ENCODE peak calls at places on chromosomes 2 and 18, in four cellular contexts. L, J, K and G are unnamed samples. For H3K4me1 and H4K20me1, the result is how much of the 10 kb centered on the place peaks cover.

GRCh38 chr2:206079699-206080465 is 6.1 kb downstream of the INO80D start:
- DNase-seq in L (no peak), J (peak), K (no peak), G (no peak)

GRCh38 chr2:29336334-29336733 is 221.1 kb downstream of the CLIP4 start:
- DNase-seq in L (no peak), J (no peak), K (no peak), G (no peak)

GRCh38 chr2:239498981-239499633 is 98.3 kb upstream of the HDAC4 start:
- DNase-seq in L (no peak), J (no peak), K (no peak), G (no peak)

GRCh38 chr2:147082850-147083522 is 761.8 kb upstream of the ACVR2A start:
- DNase-seq in L (peak), J (peak), K (peak), G (peak)

GRCh38 chr18:27668126-27668525 is 483.0 kb upstream of the CHST9 start:
- DNase-seq in L (no peak), J (no peak), K (peak), G (no peak)

GRCh38 chr18:8450013-8450412 is 159.2 kb upstream of the RAB12 start:
- DNase-seq in L (peak), J (peak), K (peak), G (no peak)

GRCh38 chr2:156333951-156334495 is 1.5 kb upstream of the NR4A2 start:
- DNase-seq in L (peak), J (peak), K (no peak), G (peak)

GRCh38 chr2:109614715-109615636 is 812 bp downstream of the SOWAHC start:
- DNase-seq in L (peak), J (peak), K (no peak), G (no peak)

GRCh38 chr2:216429403-216429802 is 17.1 kb downstream of the SMARCAL1 start:
- DNase-seq in L (no peak), J (no peak), K (no peak), G (no peak)

GRCh38 chr18:59041819-59042476 is 97.7 kb upstream of the SEC11C start:
- DNase-seq in L (no peak), J (no peak), K (no peak), G (no peak)

GRCh38 chr2:191892391-191892790 is 45.5 kb upstream of the CAVIN2 start:
- DNase-seq in L (no peak), J (no peak), K (peak), G (no peak)

GRCh38 chr2:216664593-216665034 is 30.7 kb downstream of the IGFBP5 start:
- DNase-seq in L (peak), J (peak), K (peak), G (peak)

GRCh38 chr2:85536479-85536878 is 2.5 kb upstream of the MAT2A start:
- DNase-seq in L (no peak), J (no peak), K (peak), G (no peak)

GRCh38 chr18:27713037-27713726 is 463.7 kb downstream of the CDH2 start:
- DNase-seq in L (peak), J (peak), K (no peak), G (no peak)

GRCh38 chr2:174697267-174697666 is 67.0 kb downstream of the CHRNA1 start:
- DNase-seq in L (peak), J (peak), K (peak), G (peak)

GRCh38 chr2:177433402-177433801 is 40.8 kb downstream of the AGPS start:
- DNase-seq in L (no peak), J (no peak), K (peak), G (no peak)

GRCh38 chr2:160387558-160388262 is 105.9 kb downstream of the RBMS1 start:
- DNase-seq in L (no peak), J (no peak), K (peak), G (no peak)

GRCh38 chr2:15909157-15909556 is 31.2 kb upstream of the MYCN start:
- DNase-seq in L (no peak), J (no peak), K (no peak), G (no peak)

GRCh38 chr2:236525416-236525997 is 44.1 kb upstream of the ACKR3 start:
- DNase-seq in L (no peak), J (no peak), K (no peak), G (no peak)

GRCh38 chr2:78261454-78261853 is 739.3 kb upstream of the LRRTM4 start:
- DNase-seq in L (no peak), J (peak), K (no peak), G (no peak)

GRCh38 chr2:221025397-221025796 is 546.7 kb downstream of the EPHA4 start:
- DNase-seq in L (no peak), J (no peak), K (peak), G (peak)

GRCh38 chr2:72325592-72326422 is 178.1 kb upstream of the CYP26B1 start:
- DNase-seq in L (peak), J (peak), K (peak), G (peak)

GRCh38 chr18:22238036-22238435 is 68.6 kb downstream of the GATA6 start:
- DNase-seq in L (no peak), J (peak), K (no peak), G (no peak)

GRCh38 chr2:158079672-158080071 is 22.0 kb upstream of the UPP2 start:
- DNase-seq in L (no peak), J (no peak), K (peak), G (no peak)

GRCh38 chr2:96869824-96870630 is at the start of gene SEMA4C:
- DNase-seq in L (peak), J (peak), K (no peak), G (no peak)

GRCh38 chr2:17815466-17816184 is 635 bp upstream of the MSGN1 start:
- DNase-seq in L (peak), J (no peak), K (no peak), G (no peak)

GRCh38 chr2:88074854-88075292 is 7.2 kb downstream of the SMYD1 start:
- DNase-seq in L (no peak), J (no peak), K (peak), G (no peak)

GRCh38 chr2:101616411-101616810 is 81.1 kb upstream of the MAP4K4 start:
- DNase-seq in L (no peak), J (no peak), K (no peak), G (no peak)

GRCh38 chr2:79219383-79219988 is 59.9 kb upstream of the REG3A start:
- DNase-seq in L (peak), J (peak), K (peak), G (peak)

GRCh38 chr2:137381731-137382130 is 582.5 kb upstream of the HNMT start:
- DNase-seq in L (no peak), J (no peak), K (no peak), G (no peak)

GRCh38 chr2:188993264-188993663 is 19.1 kb downstream of the COL3A1 start:
- DNase-seq in L (no peak), J (no peak), K (no peak), G (no peak)

GRCh38 chr2:59585657-59586056 is 967.8 kb downstream of the BCL11A start:
- DNase-seq in L (peak), J (no peak), K (no peak), G (no peak)

GRCh38 chr2:207264310-207264709 is 98.6 kb upstream of the KLF7 start:
- DNase-seq in L (no peak), J (no peak), K (no peak), G (no peak)

GRCh38 chr2:62306751-62307468 is 111.0 kb downstream of the B3GNT2 start:
- DNase-seq in L (peak), J (no peak), K (peak), G (peak)
- H3K4me1 ChIP-seq in L (under half), J (under half), K (under half), G (half or more)

GRCh38 chr18:69230204-69230603 is 170.5 kb upstream of the DOK6 start:
- DNase-seq in L (no peak), J (peak), K (no peak), G (no peak)

DNA sequence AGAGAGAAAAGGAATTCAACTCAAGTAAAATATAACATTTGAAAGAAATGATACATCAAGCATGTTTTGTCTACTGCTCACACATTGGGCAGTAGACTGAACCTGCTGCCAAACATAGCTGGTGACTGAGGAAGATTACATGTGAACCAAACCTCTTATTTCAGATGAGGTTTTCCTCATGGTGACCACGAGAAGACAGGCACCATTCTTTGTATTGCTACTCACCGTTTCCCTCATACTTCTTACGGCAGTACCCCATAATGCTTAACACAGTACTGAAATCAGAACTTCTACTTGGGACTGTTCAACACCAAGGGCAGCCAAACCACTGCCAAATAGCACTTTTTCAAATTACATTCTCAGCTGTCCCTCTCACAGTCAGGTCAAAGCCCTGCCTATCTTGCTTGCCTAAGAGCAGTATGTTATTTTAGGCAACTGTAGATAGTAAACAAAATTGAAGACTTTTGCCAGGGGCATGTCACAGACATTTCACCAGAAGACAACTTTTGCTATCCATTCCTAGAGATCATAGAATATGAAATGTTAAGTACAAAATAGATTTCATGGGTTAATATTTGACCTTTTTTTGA is 167.1 kb upstream of the DOK6 start:
- DNase-seq in L (no peak), J (no peak), K (no peak), G (no peak)
- TF ChIP-seq EZH2phosphoT487 in L (no peak), J (no peak), K (no peak), G (no peak)

DNA sequence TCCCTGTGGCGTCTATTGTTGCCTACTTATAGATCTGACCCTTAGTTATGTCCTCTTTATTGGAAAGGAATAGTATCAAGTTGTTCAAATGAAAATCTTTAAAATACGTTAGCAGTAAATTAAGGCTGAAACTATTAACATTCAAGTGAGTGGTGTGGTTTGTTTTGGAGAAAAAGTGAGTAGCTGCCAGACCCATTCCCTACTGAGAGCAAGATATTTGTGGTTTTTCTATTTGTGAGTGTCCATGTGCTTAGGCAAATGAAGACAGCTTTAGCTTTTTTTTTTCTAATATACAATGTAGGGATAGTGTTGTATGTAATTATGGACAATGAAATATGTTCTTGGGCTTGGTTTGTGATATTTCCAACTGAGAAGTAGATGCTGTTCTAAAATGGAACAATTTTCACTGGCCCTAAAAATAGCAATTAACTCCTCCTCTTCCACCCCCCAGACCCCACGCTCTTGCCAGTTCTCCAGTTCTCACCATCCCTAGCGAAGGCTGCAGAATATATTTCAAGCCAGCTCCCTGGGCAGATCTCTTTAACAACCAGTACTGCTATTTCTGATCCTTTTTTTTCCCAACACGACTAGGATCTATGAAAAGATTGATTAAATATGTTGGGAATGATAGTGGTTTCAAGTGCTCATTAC is 83.1 kb downstream of the CCDC85A start:
- DNase-seq in L (no peak), J (no peak), K (no peak), G (no peak)
- H4K20me1 ChIP-seq in L (under half), J (under half), K (under half), G (under half)

GRCh38 chr2:197240018-197240712 is 70.4 kb downstream of the ANKRD44 start:
- DNase-seq in L (no peak), J (no peak), K (no peak), G (peak)
- H3K4me1 ChIP-seq in L (under half), J (under half), K (under half), G (half or more)

GRCh38 chr2:201195329-201195728 is 12.4 kb downstream of the CASP10 start:
- DNase-seq in L (no peak), J (no peak), K (no peak), G (no peak)

GRCh38 chr2:201188449-201188848 is 5.5 kb downstream of the CASP10 start:
- DNase-seq in L (no peak), J (no peak), K (no peak), G (no peak)

GRCh38 chr2:201194097-201194496 is 11.2 kb downstream of the CASP10 start:
- DNase-seq in L (no peak), J (no peak), K (no peak), G (peak)

GRCh38 chr2:201196003-201196402 is 13.1 kb downstream of the CASP10 start:
- DNase-seq in L (no peak), J (no peak), K (no peak), G (no peak)

GRCh38 chr2:201191132-201191875 is 8.4 kb downstream of the CASP10 start:
- DNase-seq in L (no peak), J (no peak), K (no peak), G (peak)
- TF ChIP-seq EZH2phosphoT487 in L (no peak), J (no peak), K (no peak), G (no peak)

DNA sequence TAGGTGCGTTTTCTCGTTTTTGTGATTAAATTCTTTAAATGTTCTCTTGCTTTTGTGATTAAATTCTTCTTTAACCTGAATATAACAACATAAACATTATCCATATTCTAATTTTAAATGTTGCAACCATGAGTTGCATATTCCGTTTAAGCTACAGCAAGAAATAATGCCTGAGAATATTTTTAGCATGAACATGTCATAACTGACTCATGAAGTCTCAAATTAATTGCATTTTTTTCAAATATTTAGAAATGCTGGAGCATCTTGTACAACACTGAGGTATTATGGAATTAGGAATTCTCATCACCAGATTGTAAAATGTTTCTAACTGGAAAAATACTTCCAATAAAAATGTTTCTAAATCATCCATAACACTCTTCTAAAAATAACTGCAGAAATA is 14.7 kb downstream of the ROCK2 start:
- DNase-seq in L (no peak), J (no peak), K (peak), G (no peak)
- H4K20me1 ChIP-seq in L (under half), J (under half), K (half or more), G (under half)

GRCh38 chr2:39597309-39597708 is 68.4 kb upstream of the TMEM178A start:
- DNase-seq in L (no peak), J (no peak), K (no peak), G (no peak)
- H3K4me1 ChIP-seq in L (under half), J (under half), K (under half), G (under half)

DNA sequence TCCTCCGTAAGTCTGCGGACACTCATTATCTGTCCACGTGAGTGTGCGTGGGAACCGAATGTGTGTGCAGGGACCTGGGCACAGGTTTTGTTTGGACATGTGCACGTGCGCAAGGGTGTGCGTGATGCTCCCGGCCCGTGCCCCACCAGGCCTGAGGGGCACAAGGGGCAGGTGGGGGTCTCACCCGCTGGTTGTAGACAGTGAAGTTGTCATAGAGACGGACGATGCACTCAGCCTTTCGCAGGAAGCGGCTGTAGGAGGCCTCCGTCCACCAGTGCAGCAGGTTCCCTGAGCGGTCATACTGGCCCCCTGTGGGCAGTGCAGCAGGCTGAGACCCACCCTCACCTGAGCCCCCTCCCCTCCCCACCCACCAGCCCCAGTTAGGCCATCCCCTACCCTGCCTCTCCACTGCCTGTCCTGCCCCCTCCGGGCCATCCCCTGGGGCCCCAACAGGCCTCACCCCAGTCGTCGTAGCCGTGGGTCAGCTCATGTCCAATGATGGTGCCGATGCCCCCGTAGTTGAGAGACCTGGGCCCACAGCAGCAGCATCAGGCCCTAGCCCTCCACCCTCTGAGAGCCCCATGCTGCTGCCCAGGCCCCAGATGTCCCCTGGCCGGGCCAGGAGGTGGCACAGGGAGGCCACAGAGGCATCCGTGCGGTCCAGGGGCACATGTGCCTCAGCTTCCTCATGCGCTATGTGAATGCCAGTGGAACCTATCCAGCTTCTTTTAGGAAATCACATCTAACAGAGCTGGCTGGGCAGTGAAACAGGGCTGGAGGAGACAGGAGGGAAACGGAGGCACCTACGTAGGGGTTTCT is 6.1 kb downstream of the ECEL1 start:
- DNase-seq in L (no peak), J (no peak), K (no peak), G (no peak)
- TF ChIP-seq EZH2phosphoT487 in L (no peak), J (no peak), K (no peak), G (no peak)

GRCh38 chr18:3803350-3803749 is 353.4 kb downstream of the TGIF1 start:
- DNase-seq in L (no peak), J (no peak), K (no peak), G (no peak)
- H4K20me1 ChIP-seq in L (under half), J (under half), K (under half), G (under half)